ENCODE peak calls at places on chromosomes 11 and 22, in four cellular contexts. F is cardiac septum, Q is caudate nucleus, P is mesenchymal stem cell. B is an unnamed sample.

GRCh38 chr11:45180888-45181594 is 34.6 kb downstream of the PRDM11 start:
- DNase-seq in P (peak; percentile 80), Q (no peak), F (no peak), B (no peak)

GRCh38 chr11:48095779-48096470 is 115.6 kb downstream of the PTPRJ start:
- DNase-seq in P (peak; percentile 14), F (no peak), Q (no peak), B (no peak)

GRCh38 chr22:45424241-45424731 is 10.8 kb downstream of the RIBC2 start:
- DNase-seq in P (no peak), F (no peak), Q (no peak), B (no peak)

GRCh38 chr11:12110714-12111481 is 508 bp downstream of the MICAL2 start:
- DNase-seq in F (no peak), P (peak; percentile 44), Q (peak; percentile 47), B (no peak)

GRCh38 chr22:37290737-37291136 is 8.4 kb downstream of the CYTH4 start:
- DNase-seq in Q (no peak), P (no peak), F (no peak), B (no peak)

GRCh38 chr22:23862103-23862502 is 4.4 kb downstream of the SLC2A11 start:
- DNase-seq in P (peak; percentile 49), Q (no peak), F (no peak), B (peak; percentile 50)

GRCh38 chr11:75554258-75555022 is 7.6 kb upstream of the SERPINH1 start:
- DNase-seq in Q (peak; percentile 96), P (peak; percentile 100), F (peak; percentile 96), B (peak; percentile 93)

GRCh38 chr22:25159028-25159427 is 40.6 kb upstream of the CRYBB3 start:
- DNase-seq in F (no peak), Q (no peak), P (peak; percentile 76), B (no peak)

GRCh38 chr11:47981667-47982404 is 1.5 kb downstream of the PTPRJ start:
- DNase-seq in Q (no peak), F (peak; percentile 80), P (no peak), B (no peak)

GRCh38 chr11:96012086-96012824 is 88.3 kb upstream of the MTMR2 start:
- DNase-seq in F (no peak), Q (peak; percentile 69), P (peak; percentile 93), B (peak; percentile 87)

GRCh38 chr11:13883042-13883441 is 79.5 kb upstream of the SPON1 start:
- DNase-seq in P (no peak), Q (no peak), F (no peak), B (peak; percentile 52)

GRCh38 chr22:49540084-49540483 is 287.6 kb downstream of the BRD1 start:
- DNase-seq in P (no peak), F (no peak), Q (no peak), B (no peak)

GRCh38 chr11:132114185-132114584 is 743.8 kb downstream of the NTM start:
- DNase-seq in P (no peak), Q (peak; percentile 8), F (no peak), B (peak; percentile 57)

GRCh38 chr11:2518112-2518982 is 73.5 kb downstream of the KCNQ1 start:
- DNase-seq in Q (no peak), F (no peak), P (no peak), B (no peak)

GRCh38 chr11:68584097-68584496 is 100.2 kb upstream of the GAL start:
- DNase-seq in P (no peak), Q (peak; percentile 12), F (no peak), B (peak; percentile 52)

GRCh38 chr11:65557280-65558001 is 718 bp downstream of the LTBP3 start:
- DNase-seq in F (no peak), Q (no peak), P (no peak), B (no peak)

GRCh38 chr11:27443746-27444465 is 28.7 kb downstream of the LGR4 start:
- DNase-seq in F (no peak), Q (peak; percentile 19), P (no peak), B (no peak)

GRCh38 chr11:106697058-106697457 is 321.2 kb downstream of the GUCY1A2 start:
- DNase-seq in P (peak; percentile 42), Q (no peak), F (no peak), B (peak; percentile 4)

GRCh38 chr11:34904421-34904950 is 11.7 kb downstream of the APIP start:
- DNase-seq in Q (no peak), F (no peak), P (no peak), B (no peak)

GRCh38 chr11:125345706-125346561 is 150.1 kb downstream of the FEZ1 start:
- DNase-seq in Q (peak; percentile 63), P (peak; percentile 72), F (peak; percentile 87), B (peak; percentile 84)

GRCh38 chr11:68941324-68942089 is 37.8 kb downstream of the IGHMBP2 start:
- DNase-seq in F (no peak), Q (no peak), P (no peak), B (no peak)

GRCh38 chr22:23241562-23242472 is 61.5 kb downstream of the BCR start:
- DNase-seq in F (no peak), Q (no peak), P (no peak), B (no peak)

GRCh38 chr11:13962562-13963168 is at the start of gene SPON1:
- DNase-seq in P (peak; percentile 34), Q (peak; percentile 54), F (peak; percentile 75), B (peak; percentile 84)

GRCh38 chr22:30245985-30246901 is at the start of gene LIF:
- DNase-seq in P (peak; percentile 83), F (no peak), Q (no peak), B (peak; percentile 73)

GRCh38 chr22:17201285-17201945 is 17.8 kb downstream of the ADA2 start:
- DNase-seq in P (peak; percentile 9), F (no peak), Q (no peak), B (peak; percentile 35)

GRCh38 chr11:93080146-93080759 is 110.8 kb downstream of the MTNR1B start:
- DNase-seq in Q (no peak), F (no peak), P (no peak), B (no peak)

GRCh38 chr11:61091373-61092279 is 10.7 kb upstream of the CD5 start:
- DNase-seq in F (peak; percentile 49), Q (no peak), P (peak; percentile 19), B (no peak)

GRCh38 chr11:29773656-29774264 is 243.1 kb downstream of the KCNA4 start:
- DNase-seq in F (no peak), Q (peak; percentile 63), P (no peak), B (peak; percentile 29)

GRCh38 chr22:26556904-26557303 is 33.0 kb downstream of the TPST2 start:
- DNase-seq in P (no peak), Q (no peak), F (no peak), B (no peak)

GRCh38 chr11:3894128-3894731 is 38.8 kb downstream of the STIM1 start:
- DNase-seq in F (peak; percentile 79), Q (no peak), P (peak; percentile 19), B (no peak)

GRCh38 chr11:92296138-92296515 is 71.5 kb downstream of the FAT3 start:
- DNase-seq in F (no peak), P (peak; percentile 54), Q (no peak), B (no peak)

GRCh38 chr11:70577948-70578347 is 179.6 kb downstream of the CTTN start:
- DNase-seq in Q (no peak), P (no peak), F (peak; percentile 10), B (no peak)

GRCh38 chr22:20777420-20778177 is 3.7 kb downstream of the SERPIND1 start:
- DNase-seq in P (peak; percentile 88), Q (no peak), F (no peak), B (peak; percentile 84)

GRCh38 chr11:92738281-92738680 is 231.2 kb upstream of the MTNR1B start:
- DNase-seq in P (no peak), F (no peak), Q (no peak), B (no peak)

GRCh38 chr11:19597194-19597593 is 115.4 kb upstream of the NAV2 start:
- DNase-seq in Q (no peak), F (no peak), P (peak; percentile 53), B (no peak)

GRCh38 chr22:46578824-46579561 is 41.2 kb upstream of the GRAMD4 start:
- DNase-seq in Q (no peak), P (peak; percentile 45), F (no peak), B (peak; percentile 56)

GRCh38 chr22:20771918-20772625 is 1.8 kb upstream of the SERPIND1 start:
- DNase-seq in P (no peak), F (no peak), Q (no peak), B (peak; percentile 50)

GRCh38 chr11:1195690-1196515 is 27.0 kb upstream of the MUC5B start:
- DNase-seq in Q (no peak), P (no peak), F (peak; percentile 72), B (no peak)